ENCODE peak calls at places on chromosomes 13 and 19, in seven cellular contexts. M, T, C, H, A, S and R are unnamed samples.

GRCh38 chr13:30734434-30734833 is 909 bp upstream of the ALOX5AP start:
- DNase-seq in M (no peak), T (no peak), C (peak), H (peak), A (no peak), S (peak), R (no peak)

GRCh38 chr19:5186293-5187050 is 154.1 kb downstream of the PTPRS start:
- DNase-seq in M (no peak), T (no peak), C (peak), H (peak), A (peak), S (peak), R (no peak)

GRCh38 chr13:104387514-104387913 is 1321.3 kb upstream of the SLC10A2 start:
- DNase-seq in M (no peak), T (no peak), C (no peak), H (no peak), A (no peak), S (no peak), R (no peak)

GRCh38 chr19:38538793-38539528 is 78.8 kb downstream of the MAP4K1 start:
- DNase-seq in M (no peak), T (peak), C (no peak), H (no peak), A (no peak), S (no peak), R (no peak)

GRCh38 chr19:40530091-40530901 is 46.4 kb upstream of the SHKBP1 start:
- DNase-seq in M (no peak), T (no peak), C (peak), H (no peak), A (no peak), S (no peak), R (no peak)

GRCh38 chr19:18421371-18421959 is 2.3 kb downstream of the SSBP4 start:
- DNase-seq in M (no peak), T (peak), C (no peak), H (no peak), A (no peak), S (no peak), R (no peak)

GRCh38 chr19:4722671-4723464 is 774 bp downstream of the DPP9 start:
- DNase-seq in M (peak), T (peak), C (peak), H (peak), A (no peak), S (peak), R (no peak)

GRCh38 chr13:72004975-72005374 is 138.0 kb upstream of the DACH1 start:
- DNase-seq in M (no peak), T (no peak), C (peak), H (no peak), A (peak), S (peak), R (no peak)

GRCh38 chr19:42313096-42313839 is at the start of gene TMEM145:
- DNase-seq in M (no peak), T (no peak), C (peak), H (peak), A (no peak), S (peak), R (no peak)

GRCh38 chr19:52665529-52665928 is 27.4 kb upstream of the ZNF83 start:
- DNase-seq in M (no peak), T (no peak), C (no peak), H (peak), A (no peak), S (peak), R (no peak)

GRCh38 chr13:77599351-77599750 is 63.8 kb downstream of the SCEL start:
- DNase-seq in M (no peak), T (no peak), C (no peak), H (no peak), A (no peak), S (no peak), R (no peak)

GRCh38 chr19:1410136-1410786 is 2.9 kb downstream of the DAZAP1 start:
- DNase-seq in M (no peak), T (no peak), C (no peak), H (peak), A (no peak), S (peak), R (no peak)

GRCh38 chr19:6484831-6485230 is 3.2 kb upstream of the DENND1C start:
- DNase-seq in M (no peak), T (no peak), C (no peak), H (no peak), A (no peak), S (no peak), R (no peak)

GRCh38 chr19:49110567-49110966 is 3.6 kb upstream of the LIN7B start:
- DNase-seq in M (no peak), T (no peak), C (peak), H (peak), A (no peak), S (peak), R (no peak)

GRCh38 chr19:49896863-49897621 is at the start of gene IL4I1:
- DNase-seq in M (peak), T (no peak), C (no peak), H (peak), A (no peak), S (no peak), R (peak)

GRCh38 chr19:15156391-15156790 is 44.4 kb downstream of the NOTCH3 start:
- DNase-seq in M (no peak), T (no peak), C (no peak), H (no peak), A (no peak), S (no peak), R (no peak)

GRCh38 chr13:86974995-86975328 is 696.2 kb upstream of the SLITRK5 start:
- DNase-seq in M (no peak), T (no peak), C (no peak), H (no peak), A (no peak), S (no peak), R (no peak)

GRCh38 chr19:5083547-5083965 is 114.6 kb downstream of the KDM4B start:
- DNase-seq in M (no peak), T (no peak), C (no peak), H (no peak), A (no peak), S (peak), R (no peak)

GRCh38 chr13:66210677-66211076 is 1019.5 kb downstream of the PCDH9 start:
- DNase-seq in M (no peak), T (no peak), C (peak), H (peak), A (peak), S (peak), R (no peak)

GRCh38 chr13:53012707-53013106 is 15.9 kb upstream of the OLFM4 start:
- DNase-seq in M (no peak), T (no peak), C (no peak), H (no peak), A (no peak), S (no peak), R (no peak)

GRCh38 chr19:10699650-10700335 is 1.4 kb upstream of the QTRT1 start:
- DNase-seq in M (peak), T (peak), C (peak), H (peak), A (no peak), S (peak), R (peak)

GRCh38 chr13:86298741-86299140 is 499.5 kb upstream of the SLITRK6 start:
- DNase-seq in M (no peak), T (no peak), C (no peak), H (no peak), A (no peak), S (no peak), R (no peak)

GRCh38 chr19:3403489-3404323 is 37.3 kb downstream of the NFIC start:
- DNase-seq in M (no peak), T (peak), C (peak), H (peak), A (peak), S (peak), R (no peak)

GRCh38 chr19:58407658-58408151 is 744 bp upstream of the ZNF584 start:
- DNase-seq in M (no peak), T (no peak), C (peak), H (peak), A (no peak), S (peak), R (no peak)

GRCh38 chr19:48539503-48540096 is 12.4 kb upstream of the SULT2B1 start:
- DNase-seq in M (no peak), T (no peak), C (peak), H (peak), A (peak), S (peak), R (no peak)

GRCh38 chr19:18856385-18857126 is 24.8 kb downstream of the UPF1 start:
- DNase-seq in M (no peak), T (no peak), C (no peak), H (no peak), A (no peak), S (peak), R (no peak)

GRCh38 chr19:33459691-33460090 is 61.9 kb downstream of the PEPD start:
- DNase-seq in M (no peak), T (peak), C (no peak), H (no peak), A (no peak), S (no peak), R (no peak)

GRCh38 chr13:18943273-18943672 is 238.4 kb downstream of the TUBA3C start:
- DNase-seq in M (no peak), T (no peak), C (no peak), H (no peak), A (no peak), S (no peak), R (no peak)

GRCh38 chr19:35045667-35046300 is 4.3 kb downstream of the HPN start:
- DNase-seq in M (peak), T (no peak), C (no peak), H (peak), A (no peak), S (no peak), R (no peak)

GRCh38 chr19:46404039-46404883 is 9.1 kb downstream of the CCDC8 start:
- DNase-seq in M (no peak), T (peak), C (no peak), H (peak), A (no peak), S (peak), R (no peak)

GRCh38 chr19:4987692-4988370 is 18.9 kb downstream of the KDM4B start:
- DNase-seq in M (no peak), T (no peak), C (no peak), H (peak), A (no peak), S (peak), R (no peak)

GRCh38 chr13:99215466-99215865 is 14.8 kb downstream of the UBAC2 start:
- DNase-seq in M (peak), T (no peak), C (no peak), H (no peak), A (no peak), S (no peak), R (peak)

GRCh38 chr19:41064974-41065569 is 23.2 kb upstream of the CYP2A13 start:
- DNase-seq in M (no peak), T (no peak), C (peak), H (peak), A (no peak), S (peak), R (no peak)